ENCODE peak calls at places on chromosomes 5 and 9, in four cellular contexts. J is tibial artery, K is NCI-H1417, V is AML-193. I is an unnamed sample.

GRCh38 chr5:55222819-55223124 is 4.3 kb downstream of the MCIDAS start:
- DNase-seq in J (no peak), K (no peak), V (no peak), I (no peak)

GRCh38 chr9:71446081-71446480 is 322.2 kb downstream of the CEMIP2 start:
- DNase-seq in J (no peak), K (peak), V (no peak), I (no peak)

GRCh38 chr9:135255033-135255842 is 167.8 kb downstream of the OLFM1 start:
- DNase-seq in J (no peak), K (no peak), V (no peak), I (no peak)

GRCh38 chr9:120402741-120403542 is 177.0 kb downstream of the CDK5RAP2 start:
- DNase-seq in J (no peak), K (no peak), V (peak), I (no peak)

GRCh38 chr9:121820286-121821005 is 169.0 kb downstream of the DAB2IP start:
- DNase-seq in J (no peak), K (peak), V (no peak), I (no peak)

GRCh38 chr9:136328622-136329041 is 1.3 kb downstream of the GPSM1 start:
- DNase-seq in J (no peak), K (peak), V (no peak), I (peak)

GRCh38 chr9:84057662-84058061 is 77.1 kb downstream of the RMI1 start:
- DNase-seq in J (no peak), K (no peak), V (no peak), I (no peak)

GRCh38 chr9:110463499-110463898 is 116.0 kb downstream of the SVEP1 start:
- DNase-seq in J (no peak), K (no peak), V (no peak), I (no peak)

GRCh38 chr9:119375892-119376291 is 6.7 kb upstream of the BRINP1 start:
- DNase-seq in J (no peak), K (peak), V (peak), I (no peak)

GRCh38 chr9:127561491-127562270 is 50.4 kb upstream of the STXBP1 start:
- DNase-seq in J (peak), K (no peak), V (peak), I (peak)

GRCh38 chr9:78187763-78188495 is 47.9 kb upstream of the CEP78 start:
- DNase-seq in J (no peak), K (no peak), V (no peak), I (no peak)

GRCh38 chr9:136284311-136284710 is 19.6 kb downstream of the CCDC187 start:
- DNase-seq in J (no peak), K (no peak), V (no peak), I (no peak)

GRCh38 chr9:125908138-125908537 is 161.0 kb downstream of the PBX3 start:
- DNase-seq in J (no peak), K (peak), V (no peak), I (no peak)

GRCh38 chr9:76394896-76395244 is 644 bp upstream of the RFK start:
- DNase-seq in J (no peak), K (peak), V (peak), I (no peak)

GRCh38 chr5:98734646-98735045 is 38.8 kb upstream of the RGMB start:
- DNase-seq in J (no peak), K (no peak), V (no peak), I (no peak)

GRCh38 chr5:122291000-122291592 is 20.9 kb upstream of the SNCAIP start:
- DNase-seq in J (no peak), K (no peak), V (no peak), I (no peak)

GRCh38 chr5:129392681-129393080 is 67.4 kb upstream of the ADAMTS19 start:
- DNase-seq in J (no peak), K (no peak), V (no peak), I (no peak)

GRCh38 chr9:36039121-36039520 is 2.4 kb downstream of the RECK start:
- DNase-seq in J (no peak), K (no peak), V (no peak), I (no peak)

GRCh38 chr5:31235381-31235780 is 41.9 kb downstream of the CDH6 start:
- DNase-seq in J (no peak), K (peak), V (no peak), I (no peak)

GRCh38 chr5:143229896-143230675 is 173.4 kb downstream of the NR3C1 start:
- DNase-seq in J (no peak), K (peak), V (no peak), I (no peak)

GRCh38 chr9:104795857-104796256 is 31.9 kb downstream of the NIPSNAP3B start:
- DNase-seq in J (no peak), K (peak), V (no peak), I (no peak)

GRCh38 chr9:89597711-89598707 is 6.8 kb upstream of the GADD45G start:
- DNase-seq in J (no peak), K (peak), V (peak), I (peak)

GRCh38 chr5:133298447-133298846 is 246.6 kb downstream of the HSPA4 start:
- DNase-seq in J (no peak), K (peak), V (no peak), I (no peak)

GRCh38 chr5:169803077-169803981 is 166.3 kb downstream of the DOCK2 start:
- DNase-seq in J (no peak), K (no peak), V (peak), I (peak)

GRCh38 chr5:75668348-75668895 is 48.8 kb downstream of the POC5 start:
- DNase-seq in J (no peak), K (no peak), V (peak), I (no peak)

GRCh38 chr9:118929317-118929716 is 439.9 kb downstream of the BRINP1 start:
- DNase-seq in J (no peak), K (no peak), V (no peak), I (no peak)

GRCh38 chr9:122080986-122081385 is 12.1 kb downstream of the TTLL11 start:
- DNase-seq in J (no peak), K (no peak), V (no peak), I (no peak)

GRCh38 chr9:137320555-137321384 is 18.7 kb upstream of the NRARP start:
- DNase-seq in J (peak), K (peak), V (no peak), I (no peak)

GRCh38 chr5:149326611-149327010 is 18.7 kb upstream of the GRPEL2 start:
- DNase-seq in J (no peak), K (peak), V (no peak), I (no peak)

GRCh38 chr9:82091610-82092009 is 103.0 kb downstream of the SPATA31D1 start:
- DNase-seq in J (no peak), K (no peak), V (no peak), I (no peak)

I was measured in ovary.